ENCODE peak calls at places on chromosomes 1 and 21, in four cellular contexts. N, A, O and Y are unnamed samples.
A peak's percentile ranks its signal among the peaks of the same experiment; 100 is the strongest.

GRCh38 chr1:224287714-224288113 is 42.3 kb downstream of the NVL start:
- DNase-seq in A (peak; percentile 78), N (no peak), O (no peak), Y (no peak)

GRCh38 chr1:156444407-156445001 is 56.1 kb downstream of the MEF2D start:
- DNase-seq in O (peak; percentile 50), N (peak; percentile 16), A (peak; percentile 89), Y (no peak)

GRCh38 chr1:60936052-60936619 is 146.2 kb upstream of the NFIA start:
- DNase-seq in A (no peak), O (no peak), N (no peak), Y (no peak)

GRCh38 chr1:113147073-113147625 is 74.2 kb downstream of the LRIG2 start:
- DNase-seq in N (no peak), A (no peak), O (no peak), Y (no peak)

GRCh38 chr1:209651148-209651547 is 1.1 kb downstream of the LAMB3 start:
- DNase-seq in A (no peak), N (peak; percentile 79), O (no peak), Y (no peak)

GRCh38 chr1:2828586-2829250 is 27.2 kb upstream of the TTC34 start:
- DNase-seq in N (no peak), A (no peak), O (no peak), Y (no peak)

GRCh38 chr1:29254346-29254745 is 18.0 kb downstream of the PTPRU start:
- DNase-seq in A (no peak), N (no peak), O (no peak), Y (no peak)

GRCh38 chr1:11708554-11709350 is 17.2 kb downstream of the DRAXIN start:
- DNase-seq in N (no peak), A (no peak), O (no peak), Y (no peak)

GRCh38 chr21:45901061-45901690 is 80.4 kb upstream of the COL6A1 start:
- DNase-seq in O (no peak), N (no peak), A (no peak), Y (no peak)

GRCh38 chr1:218430346-218430745 is 85.2 kb downstream of the TGFB2 start:
- DNase-seq in N (no peak), O (no peak), A (no peak), Y (no peak)

GRCh38 chr1:234608026-234608719 is 1.8 kb downstream of the IRF2BP2 start:
- DNase-seq in N (peak; percentile 87), A (peak; percentile 64), O (peak; percentile 89), Y (peak; percentile 88)

GRCh38 chr1:110060034-110060661 is 10.3 kb downstream of the ALX3 start:
- DNase-seq in A (peak; percentile 81), N (peak; percentile 69), O (peak; percentile 69), Y (no peak)

GRCh38 chr1:161946071-161946987 is 77.3 kb downstream of the OLFML2B start:
- DNase-seq in N (no peak), O (no peak), A (peak; percentile 52), Y (no peak)

GRCh38 chr1:3465935-3466321 is 11.5 kb downstream of the ARHGEF16 start:
- DNase-seq in A (no peak), N (no peak), O (no peak), Y (no peak)

DNA sequence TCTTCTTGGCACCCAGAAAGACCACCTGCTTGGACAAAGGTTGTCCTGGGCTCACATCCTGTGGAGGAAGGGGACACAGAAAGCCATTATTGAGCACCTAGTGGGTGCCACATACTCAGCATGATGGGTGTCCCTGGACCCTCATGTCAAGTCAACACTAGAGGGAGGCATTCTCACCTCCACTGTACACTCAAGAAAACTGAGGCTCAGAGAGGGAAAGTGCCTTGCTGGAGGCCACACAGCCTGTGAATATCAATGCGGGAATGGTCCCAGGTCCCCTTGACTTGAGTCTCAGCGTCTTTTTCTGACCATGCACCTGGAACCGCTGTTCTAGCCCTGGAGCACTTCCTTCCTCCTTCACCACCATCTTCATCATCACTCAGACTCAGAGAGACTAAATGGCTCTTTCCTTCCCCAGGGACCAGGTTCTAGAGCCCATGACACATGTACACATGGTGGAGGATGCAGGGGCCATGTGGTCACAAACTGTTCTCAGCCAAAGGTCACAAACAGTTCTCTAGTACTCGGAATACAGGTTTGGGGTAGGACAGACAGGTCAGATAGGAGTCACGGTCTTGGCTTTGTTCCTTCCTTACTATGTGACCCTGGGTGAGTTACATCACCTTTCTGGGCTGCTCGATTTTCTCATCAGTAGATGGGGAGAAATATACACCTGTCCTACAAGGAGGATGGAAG is 89.2 kb upstream of the WNT4 start:
- DNase-seq in O (no peak), N (no peak), A (no peak), Y (no peak)
- H3K27me3 ChIP-seq in O (no peaks in the 10 kb centered on the region), N (peaks cover 13% of the 10 kb centered on the region), A (no peaks in the 10 kb centered on the region), Y (no peaks in the 10 kb centered on the region)

GRCh38 chr1:153776971-153777370 is 1.8 kb downstream of the SLC27A3 start:
- DNase-seq in A (no peak), O (no peak), N (no peak), Y (no peak)

GRCh38 chr1:153774036-153774435 is 1.2 kb upstream of the SLC27A3 start:
- DNase-seq in O (no peak), A (no peak), N (no peak), Y (no peak)

GRCh38 chr1:153776352-153776751 is 1.1 kb downstream of the SLC27A3 start:
- DNase-seq in N (no peak), A (no peak), O (no peak), Y (no peak)

GRCh38 chr1:153774780-153775431 is at the start of gene SLC27A3:
- DNase-seq in N (no peak), O (no peak), A (peak; percentile 64), Y (peak; percentile 89)

GRCh38 chr1:153775432-153776311 is 465 bp downstream of the SLC27A3 start:
- DNase-seq in A (peak; percentile 97), O (peak; percentile 68), N (peak; percentile 78), Y (peak; percentile 86)
- TF ChIP-seq CTCF in A (no peak), O (no peak), N (no peak), Y (no peak)

DNA sequence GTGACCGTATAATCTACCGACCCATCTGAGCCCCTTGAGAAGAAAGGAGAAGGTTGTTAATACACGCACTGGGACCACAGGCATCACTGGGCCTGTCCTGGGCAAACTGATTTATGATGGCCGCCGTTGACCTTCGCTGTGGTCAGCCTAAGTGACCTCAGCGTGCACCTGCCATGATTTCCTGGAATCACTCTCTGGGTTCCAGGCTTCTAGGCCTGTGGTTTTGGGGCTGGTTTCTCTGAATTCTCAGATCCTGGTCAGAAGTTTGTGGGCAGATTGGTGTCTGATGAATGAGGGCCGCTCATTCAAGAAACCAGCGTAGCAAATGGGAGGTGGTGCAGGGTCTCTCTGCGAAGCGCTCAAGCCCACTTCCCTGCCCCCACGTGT is 64.0 kb downstream of the SIK1 start:
- DNase-seq in A (no peak), O (no peak), N (no peak), Y (no peak)
- H3K27me3 ChIP-seq in A (no peaks in the 10 kb centered on the region), O (no peaks in the 10 kb centered on the region), N (peaks cover 24% of the 10 kb centered on the region), Y (no peaks in the 10 kb centered on the region)

DNA sequence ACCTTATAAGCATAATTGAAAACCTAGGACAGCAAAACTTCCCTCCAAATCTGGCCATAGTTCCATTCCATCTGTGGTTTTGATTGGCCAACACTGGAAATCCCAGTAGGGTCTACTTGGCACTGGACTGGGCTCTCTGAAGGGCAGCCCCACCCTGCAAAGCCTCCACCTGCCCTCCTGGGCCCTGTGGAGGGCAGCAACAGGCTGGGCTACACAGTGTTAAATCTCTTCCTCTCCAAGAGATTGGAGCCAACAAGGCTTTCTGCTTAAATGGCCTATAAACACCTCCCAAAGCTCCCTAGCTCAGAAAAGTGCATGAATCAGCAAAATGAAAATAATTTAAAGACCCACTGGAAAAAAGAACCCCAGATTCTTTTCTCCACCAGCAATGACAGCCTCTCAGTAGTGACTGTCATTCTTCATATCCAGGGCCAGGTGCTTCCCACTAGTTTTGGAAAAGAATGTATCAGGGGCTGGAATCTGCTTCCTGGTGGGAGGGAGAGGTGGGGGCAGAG is 58.5 kb downstream of the BEND5 start:
- DNase-seq in A (no peak), O (no peak), N (no peak), Y (no peak)
- TF ChIP-seq CTCF in A (no peak), O (no peak), N (no peak), Y (no peak)

DNA sequence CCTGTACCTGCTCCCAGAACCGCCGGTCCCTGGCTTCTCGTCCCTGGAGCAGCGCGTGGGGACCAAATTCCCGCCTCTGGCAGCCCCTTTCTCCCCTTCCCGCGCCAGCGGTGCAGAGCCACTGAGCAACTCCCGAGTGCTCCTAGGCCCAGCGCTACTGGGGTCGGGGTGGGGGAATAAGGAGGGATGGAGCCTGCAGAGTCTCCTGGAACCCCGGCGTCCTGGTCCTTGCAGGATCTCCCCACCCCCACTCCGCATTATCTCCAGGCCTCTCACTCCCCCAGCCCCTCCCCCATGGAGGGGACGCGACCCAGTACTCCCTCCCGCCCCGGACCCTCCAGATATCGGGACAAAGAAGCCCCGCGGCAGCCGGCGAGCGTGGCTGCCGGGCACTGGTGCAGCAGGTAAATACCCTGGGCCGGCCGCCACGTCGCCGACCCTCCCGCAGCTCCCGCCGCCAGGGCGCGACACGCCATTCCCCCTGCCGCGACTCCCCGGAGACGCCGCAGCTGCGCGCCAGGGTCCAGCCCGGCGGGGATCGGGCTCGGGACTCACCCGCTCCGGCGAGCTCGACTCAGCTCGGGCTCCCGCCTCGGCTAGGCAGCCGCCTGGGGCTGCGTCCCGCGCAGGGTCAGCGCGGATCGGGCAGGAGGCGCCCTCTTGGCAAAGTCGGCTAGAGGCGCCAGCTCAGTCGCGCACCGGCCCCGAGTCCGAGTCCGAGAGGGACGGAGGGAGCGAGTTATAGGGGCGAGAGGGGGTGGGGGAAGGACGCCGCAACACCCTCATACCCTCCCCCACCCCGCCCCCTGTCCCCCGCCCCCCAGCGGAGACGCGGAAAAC is 1.2 kb downstream of the SYT6 start:
- DNase-seq in A (peak; percentile 61), O (no peak), N (peak; percentile 25), Y (no peak)
- H3K27me3 ChIP-seq in A (peaks cover 34% of the 10 kb centered on the region), O (peaks cover 37% of the 10 kb centered on the region), N (peaks cover 51% of the 10 kb centered on the region), Y (peaks cover 27% of the 10 kb centered on the region)

DNA sequence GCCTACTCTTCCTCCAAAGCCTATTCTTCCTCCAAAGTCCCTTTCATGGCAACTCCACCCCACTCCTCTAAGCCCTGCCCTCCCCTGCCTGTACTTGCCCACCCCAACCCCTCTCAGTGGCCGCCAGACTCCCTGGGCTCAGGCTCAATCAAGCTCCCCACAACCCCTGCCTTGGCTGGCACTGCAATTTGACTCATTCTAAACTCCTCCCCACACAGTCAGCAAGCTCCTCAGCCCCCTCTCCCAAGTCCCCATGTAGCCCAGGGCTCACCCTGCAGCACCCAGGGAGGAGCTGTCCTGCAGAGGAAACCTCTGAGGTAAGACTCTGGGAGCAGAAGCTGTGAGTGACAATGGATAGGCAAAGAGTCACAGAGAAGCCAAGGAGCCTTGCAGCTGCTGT is 3.6 kb upstream of the VSIG8 start:
- DNase-seq in A (no peak), N (no peak), O (no peak), Y (no peak)
- TF ChIP-seq CTCF in A (no peak), N (no peak), O (no peak), Y (no peak)

GRCh38 chr21:28516996-28517592 is 475.6 kb downstream of the LTN1 start:
- DNase-seq in N (peak; percentile 65), A (peak; percentile 92), O (peak; percentile 50), Y (peak; percentile 36)

GRCh38 chr21:28518620-28519019 is 474.1 kb downstream of the LTN1 start:
- DNase-seq in O (no peak), A (no peak), N (no peak), Y (no peak)

GRCh38 chr21:28513450-28513849 is 479.2 kb downstream of the LTN1 start:
- DNase-seq in O (no peak), A (no peak), N (no peak), Y (no peak)

GRCh38 chr21:28516011-28516410 is 476.7 kb downstream of the LTN1 start:
- DNase-seq in A (no peak), N (no peak), O (no peak), Y (no peak)
- H3K27me3 ChIP-seq in A (no peaks in the 10 kb centered on the region), N (no peaks in the 10 kb centered on the region), O (no peaks in the 10 kb centered on the region), Y (no peaks in the 10 kb centered on the region)